ENCODE peak calls at places on chromosomes 7 and 10, in seven cellular contexts. One of them, this sample, is unnamed.

GRCh38 chr10:70678757-70679489 is 6.6 kb downstream of the ADAMTS14 start:
- DNase-seq in SHP77: no peak
- DNase-seq in putamen: no peak
- DNase-seq in activated CD4-positive, CD25-positive, alpha-beta regulatory T cell: no peak
- DNase-seq in activated CD4-positive, alpha-beta T cell treated with anti-CD3 and anti-CD28 coated beads, Interleukin-2, amount 10 ng/mL, durations not matched to agents 7 days and 5 days: no peak
- DNase-seq in aorta: no peak
- DNase-seq in activated effector memory CD4-positive, alpha-beta T cell treated with anti-CD3 and anti-CD28 coated beads, Interleukin-2, amount 50 U/mL, for 16 hours: no peak
- DNase-seq in this sample: no peak

GRCh38 chr10:21497177-21497807 is 28.2 kb downstream of the SKIDA1 start:
- DNase-seq in SHP77: peak
- DNase-seq in putamen: peak
- DNase-seq in activated CD4-positive, CD25-positive, alpha-beta regulatory T cell: no peak
- DNase-seq in activated CD4-positive, alpha-beta T cell treated with anti-CD3 and anti-CD28 coated beads, Interleukin-2, amount 10 ng/mL, durations not matched to agents 7 days and 5 days: no peak
- DNase-seq in aorta: peak
- DNase-seq in activated effector memory CD4-positive, alpha-beta T cell treated with anti-CD3 and anti-CD28 coated beads, Interleukin-2, amount 50 U/mL, for 16 hours: peak
- DNase-seq in this sample: peak

GRCh38 chr7:5462216-5462615 is 38.6 kb upstream of the TNRC18 start:
- DNase-seq in SHP77: no peak
- DNase-seq in putamen: no peak
- DNase-seq in activated CD4-positive, CD25-positive, alpha-beta regulatory T cell: no peak
- DNase-seq in activated CD4-positive, alpha-beta T cell treated with anti-CD3 and anti-CD28 coated beads, Interleukin-2, amount 10 ng/mL, durations not matched to agents 7 days and 5 days: peak
- DNase-seq in aorta: no peak
- DNase-seq in activated effector memory CD4-positive, alpha-beta T cell treated with anti-CD3 and anti-CD28 coated beads, Interleukin-2, amount 50 U/mL, for 16 hours: no peak
- DNase-seq in this sample: no peak

GRCh38 chr7:151254316-151254715 is 5.8 kb upstream of the SMARCD3 start:
- DNase-seq in SHP77: no peak
- DNase-seq in putamen: no peak
- DNase-seq in activated CD4-positive, CD25-positive, alpha-beta regulatory T cell: no peak
- DNase-seq in activated CD4-positive, alpha-beta T cell treated with anti-CD3 and anti-CD28 coated beads, Interleukin-2, amount 10 ng/mL, durations not matched to agents 7 days and 5 days: no peak
- DNase-seq in aorta: no peak
- DNase-seq in activated effector memory CD4-positive, alpha-beta T cell treated with anti-CD3 and anti-CD28 coated beads, Interleukin-2, amount 50 U/mL, for 16 hours: no peak
- DNase-seq in this sample: no peak

GRCh38 chr10:122163182-122164027 is 107.7 kb upstream of the BTBD16 start:
- DNase-seq in SHP77: peak
- DNase-seq in putamen: no peak
- DNase-seq in activated CD4-positive, CD25-positive, alpha-beta regulatory T cell: no peak
- DNase-seq in activated CD4-positive, alpha-beta T cell treated with anti-CD3 and anti-CD28 coated beads, Interleukin-2, amount 10 ng/mL, durations not matched to agents 7 days and 5 days: no peak
- DNase-seq in aorta: no peak
- DNase-seq in activated effector memory CD4-positive, alpha-beta T cell treated with anti-CD3 and anti-CD28 coated beads, Interleukin-2, amount 50 U/mL, for 16 hours: no peak
- DNase-seq in this sample: no peak

GRCh38 chr7:75971961-75972763 is 22.2 kb downstream of the TMEM120A start:
- DNase-seq in SHP77: peak
- DNase-seq in putamen: no peak
- DNase-seq in activated CD4-positive, CD25-positive, alpha-beta regulatory T cell: no peak
- DNase-seq in activated CD4-positive, alpha-beta T cell treated with anti-CD3 and anti-CD28 coated beads, Interleukin-2, amount 10 ng/mL, durations not matched to agents 7 days and 5 days: no peak
- DNase-seq in aorta: peak
- DNase-seq in activated effector memory CD4-positive, alpha-beta T cell treated with anti-CD3 and anti-CD28 coated beads, Interleukin-2, amount 50 U/mL, for 16 hours: no peak
- DNase-seq in this sample: no peak

GRCh38 chr7:116434820-116435341 is 64.7 kb upstream of the CAV2 start:
- DNase-seq in SHP77: no peak
- DNase-seq in putamen: no peak
- DNase-seq in activated CD4-positive, CD25-positive, alpha-beta regulatory T cell: no peak
- DNase-seq in activated CD4-positive, alpha-beta T cell treated with anti-CD3 and anti-CD28 coated beads, Interleukin-2, amount 10 ng/mL, durations not matched to agents 7 days and 5 days: no peak
- DNase-seq in aorta: no peak
- DNase-seq in activated effector memory CD4-positive, alpha-beta T cell treated with anti-CD3 and anti-CD28 coated beads, Interleukin-2, amount 50 U/mL, for 16 hours: no peak
- DNase-seq in this sample: no peak

GRCh38 chr7:1639071-1639470 is 31.0 kb upstream of the ELFN1 start:
- DNase-seq in SHP77: no peak
- DNase-seq in putamen: no peak
- DNase-seq in activated CD4-positive, CD25-positive, alpha-beta regulatory T cell: no peak
- DNase-seq in activated CD4-positive, alpha-beta T cell treated with anti-CD3 and anti-CD28 coated beads, Interleukin-2, amount 10 ng/mL, durations not matched to agents 7 days and 5 days: no peak
- DNase-seq in aorta: no peak
- DNase-seq in activated effector memory CD4-positive, alpha-beta T cell treated with anti-CD3 and anti-CD28 coated beads, Interleukin-2, amount 50 U/mL, for 16 hours: no peak
- DNase-seq in this sample: no peak

GRCh38 chr10:77501846-77502251 is 135.8 kb downstream of the KCNMA1 start:
- DNase-seq in SHP77: no peak
- DNase-seq in putamen: peak
- DNase-seq in activated CD4-positive, CD25-positive, alpha-beta regulatory T cell: no peak
- DNase-seq in activated CD4-positive, alpha-beta T cell treated with anti-CD3 and anti-CD28 coated beads, Interleukin-2, amount 10 ng/mL, durations not matched to agents 7 days and 5 days: no peak
- DNase-seq in aorta: no peak
- DNase-seq in activated effector memory CD4-positive, alpha-beta T cell treated with anti-CD3 and anti-CD28 coated beads, Interleukin-2, amount 50 U/mL, for 16 hours: no peak
- DNase-seq in this sample: no peak

GRCh38 chr10:94803307-94803706 is 40.8 kb downstream of the CYP2C19 start:
- DNase-seq in SHP77: no peak
- DNase-seq in putamen: no peak
- DNase-seq in activated CD4-positive, CD25-positive, alpha-beta regulatory T cell: no peak
- DNase-seq in activated CD4-positive, alpha-beta T cell treated with anti-CD3 and anti-CD28 coated beads, Interleukin-2, amount 10 ng/mL, durations not matched to agents 7 days and 5 days: no peak
- DNase-seq in aorta: no peak
- DNase-seq in activated effector memory CD4-positive, alpha-beta T cell treated with anti-CD3 and anti-CD28 coated beads, Interleukin-2, amount 50 U/mL, for 16 hours: no peak
- DNase-seq in this sample: no peak

GRCh38 chr7:109021390-109021789 is 451.7 kb downstream of the DNAJB9 start:
- DNase-seq in SHP77: no peak
- DNase-seq in putamen: no peak
- DNase-seq in activated CD4-positive, CD25-positive, alpha-beta regulatory T cell: no peak
- DNase-seq in activated CD4-positive, alpha-beta T cell treated with anti-CD3 and anti-CD28 coated beads, Interleukin-2, amount 10 ng/mL, durations not matched to agents 7 days and 5 days: no peak
- DNase-seq in aorta: no peak
- DNase-seq in activated effector memory CD4-positive, alpha-beta T cell treated with anti-CD3 and anti-CD28 coated beads, Interleukin-2, amount 50 U/mL, for 16 hours: no peak
- DNase-seq in this sample: no peak

GRCh38 chr7:314853-315252 is 24.9 kb downstream of the FOXL3 start:
- DNase-seq in SHP77: no peak
- DNase-seq in putamen: no peak
- DNase-seq in activated CD4-positive, CD25-positive, alpha-beta regulatory T cell: no peak
- DNase-seq in activated CD4-positive, alpha-beta T cell treated with anti-CD3 and anti-CD28 coated beads, Interleukin-2, amount 10 ng/mL, durations not matched to agents 7 days and 5 days: no peak
- DNase-seq in aorta: no peak
- DNase-seq in activated effector memory CD4-positive, alpha-beta T cell treated with anti-CD3 and anti-CD28 coated beads, Interleukin-2, amount 50 U/mL, for 16 hours: no peak
- DNase-seq in this sample: no peak

GRCh38 chr7:30699706-30700495 is 17.6 kb upstream of the CRHR2 start:
- DNase-seq in SHP77: no peak
- DNase-seq in putamen: no peak
- DNase-seq in activated CD4-positive, CD25-positive, alpha-beta regulatory T cell: no peak
- DNase-seq in activated CD4-positive, alpha-beta T cell treated with anti-CD3 and anti-CD28 coated beads, Interleukin-2, amount 10 ng/mL, durations not matched to agents 7 days and 5 days: no peak
- DNase-seq in aorta: no peak
- DNase-seq in activated effector memory CD4-positive, alpha-beta T cell treated with anti-CD3 and anti-CD28 coated beads, Interleukin-2, amount 50 U/mL, for 16 hours: no peak
- DNase-seq in this sample: no peak

GRCh38 chr7:38382627-38383026 is 109.2 kb upstream of the TARP start:
- DNase-seq in SHP77: no peak
- DNase-seq in putamen: peak
- DNase-seq in activated CD4-positive, CD25-positive, alpha-beta regulatory T cell: no peak
- DNase-seq in activated CD4-positive, alpha-beta T cell treated with anti-CD3 and anti-CD28 coated beads, Interleukin-2, amount 10 ng/mL, durations not matched to agents 7 days and 5 days: no peak
- DNase-seq in aorta: no peak
- DNase-seq in activated effector memory CD4-positive, alpha-beta T cell treated with anti-CD3 and anti-CD28 coated beads, Interleukin-2, amount 50 U/mL, for 16 hours: no peak
- DNase-seq in this sample: no peak

GRCh38 chr10:101939273-101939635 is 95.7 kb upstream of the KCNIP2 start:
- DNase-seq in SHP77: no peak
- DNase-seq in putamen: no peak
- DNase-seq in activated CD4-positive, CD25-positive, alpha-beta regulatory T cell: no peak
- DNase-seq in activated CD4-positive, alpha-beta T cell treated with anti-CD3 and anti-CD28 coated beads, Interleukin-2, amount 10 ng/mL, durations not matched to agents 7 days and 5 days: no peak
- DNase-seq in aorta: no peak
- DNase-seq in activated effector memory CD4-positive, alpha-beta T cell treated with anti-CD3 and anti-CD28 coated beads, Interleukin-2, amount 50 U/mL, for 16 hours: no peak
- DNase-seq in this sample: no peak

GRCh38 chr10:124010563-124011131 is 82.8 kb downstream of the CHST15 start:
- DNase-seq in SHP77: no peak
- DNase-seq in putamen: no peak
- DNase-seq in activated CD4-positive, CD25-positive, alpha-beta regulatory T cell: no peak
- DNase-seq in activated CD4-positive, alpha-beta T cell treated with anti-CD3 and anti-CD28 coated beads, Interleukin-2, amount 10 ng/mL, durations not matched to agents 7 days and 5 days: no peak
- DNase-seq in aorta: no peak
- DNase-seq in activated effector memory CD4-positive, alpha-beta T cell treated with anti-CD3 and anti-CD28 coated beads, Interleukin-2, amount 50 U/mL, for 16 hours: no peak
- DNase-seq in this sample: no peak

GRCh38 chr7:78777844-78778243 is 675.6 kb downstream of the MAGI2 start:
- DNase-seq in SHP77: no peak
- DNase-seq in putamen: no peak
- DNase-seq in activated CD4-positive, CD25-positive, alpha-beta regulatory T cell: no peak
- DNase-seq in activated CD4-positive, alpha-beta T cell treated with anti-CD3 and anti-CD28 coated beads, Interleukin-2, amount 10 ng/mL, durations not matched to agents 7 days and 5 days: no peak
- DNase-seq in aorta: no peak
- DNase-seq in activated effector memory CD4-positive, alpha-beta T cell treated with anti-CD3 and anti-CD28 coated beads, Interleukin-2, amount 50 U/mL, for 16 hours: no peak
- DNase-seq in this sample: no peak

GRCh38 chr10:112649492-112650152 is 202.6 kb downstream of the VTI1A start:
- DNase-seq in SHP77: no peak
- DNase-seq in putamen: no peak
- DNase-seq in activated CD4-positive, CD25-positive, alpha-beta regulatory T cell: no peak
- DNase-seq in activated CD4-positive, alpha-beta T cell treated with anti-CD3 and anti-CD28 coated beads, Interleukin-2, amount 10 ng/mL, durations not matched to agents 7 days and 5 days: no peak
- DNase-seq in aorta: no peak
- DNase-seq in activated effector memory CD4-positive, alpha-beta T cell treated with anti-CD3 and anti-CD28 coated beads, Interleukin-2, amount 50 U/mL, for 16 hours: no peak
- DNase-seq in this sample: no peak

GRCh38 chr7:17307033-17307432 is 8.6 kb downstream of the AHR start:
- DNase-seq in SHP77: no peak
- DNase-seq in putamen: no peak
- DNase-seq in activated CD4-positive, CD25-positive, alpha-beta regulatory T cell: no peak
- DNase-seq in activated CD4-positive, alpha-beta T cell treated with anti-CD3 and anti-CD28 coated beads, Interleukin-2, amount 10 ng/mL, durations not matched to agents 7 days and 5 days: no peak
- DNase-seq in aorta: no peak
- DNase-seq in activated effector memory CD4-positive, alpha-beta T cell treated with anti-CD3 and anti-CD28 coated beads, Interleukin-2, amount 50 U/mL, for 16 hours: no peak
- DNase-seq in this sample: no peak

GRCh38 chr10:101672536-101672935 is 22.4 kb downstream of the FBXW4 start:
- DNase-seq in SHP77: no peak
- DNase-seq in putamen: peak
- DNase-seq in activated CD4-positive, CD25-positive, alpha-beta regulatory T cell: no peak
- DNase-seq in activated CD4-positive, alpha-beta T cell treated with anti-CD3 and anti-CD28 coated beads, Interleukin-2, amount 10 ng/mL, durations not matched to agents 7 days and 5 days: no peak
- DNase-seq in aorta: no peak
- DNase-seq in activated effector memory CD4-positive, alpha-beta T cell treated with anti-CD3 and anti-CD28 coated beads, Interleukin-2, amount 50 U/mL, for 16 hours: no peak
- DNase-seq in this sample: no peak

GRCh38 chr10:113519616-113520015 is 33.2 kb upstream of the HABP2 start:
- DNase-seq in SHP77: no peak
- DNase-seq in putamen: no peak
- DNase-seq in activated CD4-positive, CD25-positive, alpha-beta regulatory T cell: no peak
- DNase-seq in activated CD4-positive, alpha-beta T cell treated with anti-CD3 and anti-CD28 coated beads, Interleukin-2, amount 10 ng/mL, durations not matched to agents 7 days and 5 days: no peak
- DNase-seq in aorta: no peak
- DNase-seq in activated effector memory CD4-positive, alpha-beta T cell treated with anti-CD3 and anti-CD28 coated beads, Interleukin-2, amount 50 U/mL, for 16 hours: no peak
- DNase-seq in this sample: no peak

GRCh38 chr10:96858706-96859050 is 26.6 kb downstream of the LCOR start:
- DNase-seq in SHP77: no peak
- DNase-seq in putamen: no peak
- DNase-seq in activated CD4-positive, CD25-positive, alpha-beta regulatory T cell: no peak
- DNase-seq in activated CD4-positive, alpha-beta T cell treated with anti-CD3 and anti-CD28 coated beads, Interleukin-2, amount 10 ng/mL, durations not matched to agents 7 days and 5 days: no peak
- DNase-seq in aorta: no peak
- DNase-seq in activated effector memory CD4-positive, alpha-beta T cell treated with anti-CD3 and anti-CD28 coated beads, Interleukin-2, amount 50 U/mL, for 16 hours: no peak
- DNase-seq in this sample: peak

GRCh38 chr7:131071786-131072504 is 255.7 kb upstream of the MKLN1 start:
- DNase-seq in SHP77: no peak
- DNase-seq in putamen: peak
- DNase-seq in activated CD4-positive, CD25-positive, alpha-beta regulatory T cell: no peak
- DNase-seq in activated CD4-positive, alpha-beta T cell treated with anti-CD3 and anti-CD28 coated beads, Interleukin-2, amount 10 ng/mL, durations not matched to agents 7 days and 5 days: no peak
- DNase-seq in aorta: peak
- DNase-seq in activated effector memory CD4-positive, alpha-beta T cell treated with anti-CD3 and anti-CD28 coated beads, Interleukin-2, amount 50 U/mL, for 16 hours: peak
- DNase-seq in this sample: peak

GRCh38 chr7:28315565-28316420 is 96.5 kb upstream of the CREB5 start:
- DNase-seq in SHP77: no peak
- DNase-seq in putamen: no peak
- DNase-seq in activated CD4-positive, CD25-positive, alpha-beta regulatory T cell: no peak
- DNase-seq in activated CD4-positive, alpha-beta T cell treated with anti-CD3 and anti-CD28 coated beads, Interleukin-2, amount 10 ng/mL, durations not matched to agents 7 days and 5 days: no peak
- DNase-seq in aorta: no peak
- DNase-seq in activated effector memory CD4-positive, alpha-beta T cell treated with anti-CD3 and anti-CD28 coated beads, Interleukin-2, amount 50 U/mL, for 16 hours: no peak
- DNase-seq in this sample: no peak

GRCh38 chr10:112379635-112380296 is 5.8 kb downstream of the ACSL5 start:
- DNase-seq in SHP77: no peak
- DNase-seq in putamen: no peak
- DNase-seq in activated CD4-positive, CD25-positive, alpha-beta regulatory T cell: no peak
- DNase-seq in activated CD4-positive, alpha-beta T cell treated with anti-CD3 and anti-CD28 coated beads, Interleukin-2, amount 10 ng/mL, durations not matched to agents 7 days and 5 days: no peak
- DNase-seq in aorta: no peak
- DNase-seq in activated effector memory CD4-positive, alpha-beta T cell treated with anti-CD3 and anti-CD28 coated beads, Interleukin-2, amount 50 U/mL, for 16 hours: no peak
- DNase-seq in this sample: peak

GRCh38 chr7:102288285-102288930 is 1.7 kb downstream of the SH2B2 start:
- DNase-seq in SHP77: no peak
- DNase-seq in putamen: no peak
- DNase-seq in activated CD4-positive, CD25-positive, alpha-beta regulatory T cell: no peak
- DNase-seq in activated CD4-positive, alpha-beta T cell treated with anti-CD3 and anti-CD28 coated beads, Interleukin-2, amount 10 ng/mL, durations not matched to agents 7 days and 5 days: no peak
- DNase-seq in aorta: no peak
- DNase-seq in activated effector memory CD4-positive, alpha-beta T cell treated with anti-CD3 and anti-CD28 coated beads, Interleukin-2, amount 50 U/mL, for 16 hours: no peak
- DNase-seq in this sample: peak

GRCh38 chr7:87608443-87608842 is 7.8 kb upstream of the ABCB1 start:
- DNase-seq in SHP77: no peak
- DNase-seq in putamen: no peak
- DNase-seq in activated CD4-positive, CD25-positive, alpha-beta regulatory T cell: no peak
- DNase-seq in activated CD4-positive, alpha-beta T cell treated with anti-CD3 and anti-CD28 coated beads, Interleukin-2, amount 10 ng/mL, durations not matched to agents 7 days and 5 days: no peak
- DNase-seq in aorta: no peak
- DNase-seq in activated effector memory CD4-positive, alpha-beta T cell treated with anti-CD3 and anti-CD28 coated beads, Interleukin-2, amount 50 U/mL, for 16 hours: no peak
- DNase-seq in this sample: no peak

GRCh38 chr7:124840435-124840834 is 74.8 kb upstream of the GPR37 start:
- DNase-seq in SHP77: peak
- DNase-seq in putamen: peak
- DNase-seq in activated CD4-positive, CD25-positive, alpha-beta regulatory T cell: no peak
- DNase-seq in activated CD4-positive, alpha-beta T cell treated with anti-CD3 and anti-CD28 coated beads, Interleukin-2, amount 10 ng/mL, durations not matched to agents 7 days and 5 days: no peak
- DNase-seq in aorta: no peak
- DNase-seq in activated effector memory CD4-positive, alpha-beta T cell treated with anti-CD3 and anti-CD28 coated beads, Interleukin-2, amount 50 U/mL, for 16 hours: no peak
- DNase-seq in this sample: no peak

GRCh38 chr7:22675917-22676343 is 51.1 kb upstream of the IL6 start:
- DNase-seq in SHP77: no peak
- DNase-seq in putamen: no peak
- DNase-seq in activated CD4-positive, CD25-positive, alpha-beta regulatory T cell: no peak
- DNase-seq in activated CD4-positive, alpha-beta T cell treated with anti-CD3 and anti-CD28 coated beads, Interleukin-2, amount 10 ng/mL, durations not matched to agents 7 days and 5 days: peak
- DNase-seq in aorta: no peak
- DNase-seq in activated effector memory CD4-positive, alpha-beta T cell treated with anti-CD3 and anti-CD28 coated beads, Interleukin-2, amount 50 U/mL, for 16 hours: no peak
- DNase-seq in this sample: no peak

GRCh38 chr7:68688416-68689086 is 909.7 kb upstream of the AUTS2 start:
- DNase-seq in SHP77: no peak
- DNase-seq in putamen: no peak
- DNase-seq in activated CD4-positive, CD25-positive, alpha-beta regulatory T cell: no peak
- DNase-seq in activated CD4-positive, alpha-beta T cell treated with anti-CD3 and anti-CD28 coated beads, Interleukin-2, amount 10 ng/mL, durations not matched to agents 7 days and 5 days: no peak
- DNase-seq in aorta: no peak
- DNase-seq in activated effector memory CD4-positive, alpha-beta T cell treated with anti-CD3 and anti-CD28 coated beads, Interleukin-2, amount 50 U/mL, for 16 hours: no peak
- DNase-seq in this sample: no peak